ENCODE peak calls at places on chromosomes 4 and X, in four cellular contexts. C is effector memory CD4-positive, alpha-beta T cell; Z is psoas muscle; Q is brain microvascular endothelial cell. U is an unnamed sample.

GRCh38 chr4:133910165-133910564 is 291.4 kb downstream of the PABPC4L start:
- DNase-seq in Q (no peak), C (no peak), Z (no peak), U (no peak)

GRCh38 chrX:97705936-97706335 is 822.2 kb downstream of the RPA4 start:
- DNase-seq in C (no peak), Z (no peak), Q (no peak), U (no peak)

GRCh38 chr4:137451150-137451850 is 81.0 kb downstream of the PCDH18 start:
- DNase-seq in Z (no peak), Q (no peak), C (no peak), U (no peak)

GRCh38 chr4:79225360-79225759 is 100.5 kb downstream of the NAA11 start:
- DNase-seq in Z (no peak), C (no peak), Q (no peak), U (no peak)

GRCh38 chrX:120791013-120791643 is 84.5 kb downstream of the CT47B1 start:
- DNase-seq in C (no peak), Q (peak), Z (peak), U (no peak)

GRCh38 chrX:153549807-153550206 is 32.4 kb downstream of the ATP2B3 start:
- DNase-seq in Z (no peak), C (no peak), Q (no peak), U (no peak)

GRCh38 chr4:5018603-5019002 is 655 bp downstream of the CYTL1 start:
- DNase-seq in Q (no peak), Z (no peak), C (no peak), U (no peak)

GRCh38 chr4:69934150-69934549 is 3.3 kb downstream of the CSN1S1 start:
- DNase-seq in Q (no peak), Z (no peak), C (no peak), U (no peak)

GRCh38 chr4:8258813-8259212 is 10.7 kb upstream of the HTRA3 start:
- DNase-seq in Q (no peak), Z (no peak), C (no peak), U (no peak)

GRCh38 chr4:101292901-101293300 is 54.4 kb downstream of the PPP3CA start:
- DNase-seq in Q (peak), Z (no peak), C (no peak), U (no peak)

GRCh38 chr4:26248647-26249046 is 72.2 kb upstream of the RBPJ start:
- DNase-seq in C (no peak), Z (no peak), Q (peak), U (no peak)

GRCh38 chrX:53071064-53071463 is 11.1 kb upstream of the TSPYL2 start:
- DNase-seq in Q (no peak), C (no peak), Z (no peak), U (no peak)

GRCh38 chrX:53072418-53073114 is 9.6 kb upstream of the TSPYL2 start:
- DNase-seq in C (no peak), Q (no peak), Z (no peak), U (no peak)

GRCh38 chrX:53073115-53073581 is 9.0 kb upstream of the TSPYL2 start:
- DNase-seq in Z (no peak), Q (no peak), C (no peak), U (no peak)

GRCh38 chrX:53074987-53075386 is 7.2 kb upstream of the TSPYL2 start:
- DNase-seq in Z (no peak), C (no peak), Q (no peak), U (no peak)

GRCh38 chrX:53071604-53072417 is 10.4 kb upstream of the TSPYL2 start:
- DNase-seq in C (peak), Z (peak), Q (peak), U (no peak)
- H3K27ac ChIP-seq in C (no peak), Z (peak), Q (no peak), U (no peak)

GRCh38 chrX:17375631-17376380 is 806 bp downstream of the NHS start:
- DNase-seq in Q (no peak), C (no peak), Z (peak), U (no peak)

GRCh38 chrX:17376381-17377046 is 1.5 kb downstream of the NHS start:
- DNase-seq in Q (no peak), C (no peak), Z (peak), U (no peak)

GRCh38 chrX:17377795-17378194 is 2.8 kb downstream of the NHS start:
- DNase-seq in Q (no peak), C (no peak), Z (no peak), U (no peak)

GRCh38 chrX:17375361-17375630 is 296 bp downstream of the NHS start:
- DNase-seq in Q (no peak), C (no peak), Z (no peak), U (no peak)

DNA sequence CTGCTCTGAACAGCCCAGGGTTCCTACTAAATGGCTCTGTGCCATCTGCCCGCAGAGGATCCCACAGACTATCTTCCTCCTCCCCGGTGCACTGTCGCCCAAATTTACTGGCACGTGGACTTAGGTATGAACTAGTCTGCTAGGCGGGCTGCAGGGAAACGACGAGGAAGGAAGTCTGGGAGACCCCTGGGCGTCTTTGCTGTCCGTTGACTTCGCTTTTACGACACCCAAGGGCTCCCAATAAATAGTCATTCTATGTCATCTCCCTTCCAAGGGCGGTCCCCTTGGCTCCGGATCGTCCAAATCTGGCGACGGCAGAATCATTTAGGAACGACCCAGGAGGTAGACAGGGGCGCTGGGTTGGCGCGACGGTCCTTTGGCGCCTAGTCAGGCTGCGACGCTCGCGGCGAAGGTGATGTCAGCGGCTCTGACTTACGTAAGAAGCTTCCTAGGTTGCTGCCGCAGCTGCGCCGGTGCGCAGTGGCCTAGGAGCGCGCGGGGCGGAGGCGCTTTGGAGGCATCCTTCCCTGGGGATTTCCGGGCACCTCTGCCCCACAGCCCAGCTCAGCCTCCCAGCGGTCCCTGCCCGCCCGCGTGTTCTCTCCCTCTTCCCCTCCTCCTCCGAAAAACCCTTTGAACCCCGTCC is 2.2 kb downstream of the NHS start:
- DNase-seq in C (no peak), Z (peak), Q (no peak), U (no peak)
- H3K27ac ChIP-seq in C (no peak), Z (no peak), Q (no peak), U (peak)

GRCh38 chrX:119685225-119686066 is 7.5 kb downstream of the SEPTIN6 start:
- DNase-seq in C (no peak), Q (no peak), Z (no peak), U (no peak)
- H3K27ac ChIP-seq in C (peak), Q (no peak), Z (peak), U (no peak)

GRCh38 chr4:84683065-84683464 is 100.1 kb downstream of the CDS1 start:
- DNase-seq in Q (no peak), Z (no peak), C (no peak), U (no peak)

GRCh38 chr4:84683486-84683885 is 100.6 kb downstream of the CDS1 start:
- DNase-seq in C (no peak), Q (no peak), Z (no peak), U (no peak)

GRCh38 chr4:84678976-84679744 is 96.2 kb downstream of the CDS1 start:
- DNase-seq in C (no peak), Z (peak), Q (no peak), U (no peak)

GRCh38 chr4:84680956-84681355 is 98.0 kb downstream of the CDS1 start:
- DNase-seq in Z (no peak), Q (no peak), C (no peak), U (no peak)

GRCh38 chr4:84681488-84682274 is 98.8 kb downstream of the CDS1 start:
- DNase-seq in Z (no peak), Q (peak), C (no peak), U (peak)
- H3K27ac ChIP-seq in Z (no peak), Q (no peak), C (no peak), U (no peak)

DNA sequence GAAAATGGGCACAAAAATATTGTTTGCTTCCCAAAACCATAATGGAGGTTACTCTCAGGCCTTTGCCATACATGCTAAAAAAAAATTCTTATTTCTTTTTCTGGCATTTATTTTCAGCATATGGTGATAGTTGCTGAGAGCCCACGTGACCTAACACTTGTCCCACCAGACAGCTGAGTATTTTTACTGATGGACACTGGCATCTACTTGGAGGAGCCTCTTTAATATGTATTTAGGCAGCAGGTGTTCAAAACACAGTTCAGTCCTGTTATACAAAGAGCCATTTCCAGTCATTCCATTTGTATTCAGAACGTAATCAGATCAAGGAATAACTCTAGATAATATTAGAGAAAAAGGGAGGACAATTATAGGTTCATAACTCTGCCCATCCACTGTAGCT is 95.5 kb downstream of the CXCL13 start:
- DNase-seq in Q (no peak), Z (no peak), C (no peak), U (no peak)
- H3K27ac ChIP-seq in Q (no peak), Z (no peak), C (no peak), U (no peak)

U was measured in epithelial cell of prostate.